ENCODE peak calls at places on chromosomes 3 and 15, in five cellular contexts. N is neuronal stem cell, O is left ventricle myocardium inferior, Q is HL-60, W is dorsolateral prefrontal cortex. G is an unnamed sample. For H3K27me3, the result is how much of the 10 kb centered on the place peaks cover.

GRCh38 chr3:136634821-136635220 is 117.4 kb downstream of the STAG1 start:
- DNase-seq in N (no peak), O (no peak), Q (no peak), W (no peak), G (no peak)

GRCh38 chr3:177681156-177681555 is 483.9 kb upstream of the TBL1XR1 start:
- DNase-seq in N (no peak), O (no peak), Q (no peak), W (no peak), G (no peak)

GRCh38 chr3:174441588-174442316 is 417.4 kb upstream of the NAALADL2 start:
- DNase-seq in N (no peak), O (no peak), Q (no peak), W (no peak), G (peak)

GRCh38 chr15:83565553-83566159 is 88.3 kb upstream of the ADAMTSL3 start:
- DNase-seq in N (peak), O (no peak), Q (no peak), W (no peak), G (no peak)

GRCh38 chr3:58562498-58562897 is 14.7 kb downstream of the FAM107A start:
- DNase-seq in N (no peak), O (no peak), Q (no peak), W (no peak), G (no peak)

GRCh38 chr15:88918738-88919137 is 5.6 kb upstream of the MFGE8 start:
- DNase-seq in N (no peak), O (peak), Q (peak), W (no peak), G (peak)

GRCh38 chr3:146160964-146161724 is at the start of gene PLOD2:
- DNase-seq in N (peak), O (peak), Q (no peak), W (peak), G (peak)

GRCh38 chr3:153848701-153849100 is 272.5 kb upstream of the ARHGEF26 start:
- DNase-seq in N (peak), O (no peak), Q (no peak), W (no peak), G (no peak)

GRCh38 chr3:158522737-158523136 is 48.3 kb upstream of the MLF1 start:
- DNase-seq in N (no peak), O (no peak), Q (no peak), W (no peak), G (no peak)

GRCh38 chr3:124504332-124505059 is 225.8 kb upstream of the UMPS start:
- DNase-seq in N (no peak), O (no peak), Q (no peak), W (no peak), G (peak)

GRCh38 chr3:134327594-134327975 is 46.7 kb downstream of the AMOTL2 start:
- DNase-seq in N (no peak), O (no peak), Q (no peak), W (no peak), G (peak)

GRCh38 chr15:40847225-40847961 is 3.5 kb downstream of the SPINT1 start:
- DNase-seq in N (no peak), O (peak), Q (peak), W (no peak), G (peak)

GRCh38 chr15:98729446-98730042 is 81.2 kb downstream of the IGF1R start:
- DNase-seq in N (no peak), O (peak), Q (no peak), W (no peak), G (no peak)

GRCh38 chr3:197516517-197516889 is 39.3 kb downstream of the BDH1 start:
- DNase-seq in N (no peak), O (no peak), Q (no peak), W (no peak), G (peak)

GRCh38 chr3:72990701-72991395 is 5.8 kb upstream of the PPP4R2 start:
- DNase-seq in N (no peak), O (no peak), Q (peak), W (no peak), G (no peak)

GRCh38 chr15:83871808-83872559 is 218.1 kb downstream of the ADAMTSL3 start:
- DNase-seq in N (no peak), O (no peak), Q (no peak), W (no peak), G (peak)

GRCh38 chr3:172033392-172033791 is 6.0 kb upstream of the FNDC3B start:
- DNase-seq in N (no peak), O (no peak), Q (no peak), W (no peak), G (no peak)

GRCh38 chr3:136720091-136720490 is 32.1 kb downstream of the STAG1 start:
- DNase-seq in N (no peak), O (no peak), Q (no peak), W (no peak), G (no peak)

GRCh38 chr15:72770673-72771328 is 12.8 kb downstream of the ADPGK start:
- DNase-seq in N (no peak), O (no peak), Q (no peak), W (no peak), G (no peak)

GRCh38 chr15:26970712-26971210 is at the start of gene GABRG3:
- DNase-seq in N (peak), O (no peak), Q (no peak), W (peak), G (peak)

GRCh38 chr15:31082771-31083393 is 18.6 kb downstream of the TRPM1 start:
- DNase-seq in N (no peak), O (no peak), Q (no peak), W (no peak), G (no peak)

GRCh38 chr3:73536336-73536895 is 88.3 kb downstream of the PDZRN3 start:
- DNase-seq in N (no peak), O (no peak), Q (no peak), W (no peak), G (no peak)

GRCh38 chr3:141052570-141053069 is 1.5 kb downstream of the SPSB4 start:
- DNase-seq in N (no peak), O (peak), Q (no peak), W (no peak), G (no peak)

GRCh38 chr3:120244834-120245225 is 40.2 kb downstream of the GPR156 start:
- DNase-seq in N (peak), O (no peak), Q (no peak), W (no peak), G (no peak)

GRCh38 chr15:59993041-59993750 is 10.9 kb upstream of the FOXB1 start:
- DNase-seq in N (no peak), O (no peak), Q (no peak), W (no peak), G (no peak)

GRCh38 chr3:115148142-115148790 is 1.2 kb upstream of the ZBTB20 start:
- DNase-seq in N (no peak), O (no peak), Q (no peak), W (no peak), G (no peak)

GRCh38 chr3:64445318-64446300 is 220.3 kb upstream of the PRICKLE2 start:
- DNase-seq in N (peak), O (no peak), Q (no peak), W (no peak), G (peak)
- H3K4me3 ChIP-seq in N (peak), O (peak), Q (no peak), W (peak), G (no peak)

GRCh38 chr3:84960581-84960980 is 1.8 kb downstream of the CADM2 start:
- DNase-seq in N (no peak), O (no peak), Q (no peak), W (no peak), G (no peak)
- H3K27me3 ChIP-seq in N (under half), O (half or more), Q (under half), W (under half), G (under half)

DNA sequence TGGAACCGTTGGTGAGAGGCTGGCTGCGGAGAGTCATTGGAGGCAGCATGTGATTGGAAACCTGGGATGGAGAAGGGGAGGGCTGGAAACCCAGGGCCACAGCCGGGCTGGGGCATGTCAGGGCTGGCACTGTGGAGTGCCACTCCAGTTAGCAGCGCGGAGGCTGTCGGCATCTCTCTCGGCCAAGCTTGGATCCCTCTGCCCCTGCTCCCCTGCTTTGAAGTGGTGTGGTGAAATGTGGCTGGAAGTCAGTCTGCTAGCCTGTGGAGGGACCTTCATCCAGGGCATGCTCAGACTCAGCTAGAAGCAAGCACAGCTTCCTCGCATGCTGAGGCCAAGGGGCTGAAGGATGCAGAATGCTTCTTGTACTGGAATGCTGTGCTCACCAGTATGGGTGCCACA is 13.5 kb downstream of the SLCO3A1 start:
- DNase-seq in N (no peak), O (peak), Q (no peak), W (peak), G (peak)
- H3K4me3 ChIP-seq in N (no peak), O (peak), Q (no peak), W (no peak), G (no peak)

GRCh38 chr3:56469141-56469540 is 874 bp upstream of the ERC2 start:
- DNase-seq in N (no peak), O (no peak), Q (no peak), W (no peak), G (no peak)
- H3K27me3 ChIP-seq in N (under half), O (half or more), Q (under half), W (under half), G (under half)

GRCh38 chr3:30895329-30895728 is 868 bp upstream of the GADL1 start:
- DNase-seq in N (no peak), O (no peak), Q (no peak), W (no peak), G (no peak)
- H3K4me3 ChIP-seq in N (no peak), O (no peak), Q (no peak), W (no peak), G (no peak)

GRCh38 chr3:186671051-186671450 is 5.2 kb downstream of the HRG start:
- DNase-seq in N (no peak), O (no peak), Q (no peak), W (no peak), G (no peak)
- H3K27me3 ChIP-seq in N (under half), O (half or more), Q (under half), W (under half), G (half or more)

DNA sequence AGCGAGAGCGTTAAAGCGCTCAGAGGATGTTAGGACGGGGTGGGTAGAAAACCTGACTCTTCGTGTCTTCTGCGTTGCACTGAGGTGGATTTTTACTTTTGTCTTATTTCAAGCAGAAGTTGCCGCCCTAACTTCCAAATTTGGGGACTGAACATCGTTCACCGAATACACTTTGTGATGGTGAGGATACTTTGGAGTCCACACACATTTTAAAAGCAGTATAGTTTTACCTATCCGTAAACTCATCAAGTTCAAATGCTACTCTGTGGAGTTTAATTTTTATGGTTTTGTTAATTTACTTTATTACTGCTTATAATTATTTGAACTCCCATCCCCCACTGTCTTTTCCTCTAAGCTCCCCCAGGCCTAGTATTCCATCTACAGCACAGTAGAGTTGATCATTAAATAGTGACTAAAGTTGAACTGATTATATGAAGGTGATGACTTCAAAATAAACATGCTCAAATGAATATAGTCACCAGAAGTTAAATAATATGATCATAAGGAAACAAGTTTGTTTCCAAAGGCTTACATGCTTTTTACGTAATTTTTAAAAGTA is 617 bp upstream of the EOGT start:
- DNase-seq in N (no peak), O (no peak), Q (no peak), W (no peak), G (no peak)
- H3K4me3 ChIP-seq in N (peak), O (peak), Q (peak), W (peak), G (peak)

GRCh38 chr15:68485721-68486360 is 53.9 kb upstream of the ITGA11 start:
- DNase-seq in N (no peak), O (no peak), Q (no peak), W (no peak), G (peak)

GRCh38 chr15:68488290-68488689 is 56.3 kb upstream of the ITGA11 start:
- DNase-seq in N (no peak), O (no peak), Q (no peak), W (no peak), G (no peak)

GRCh38 chr15:68488966-68489365 is 57.0 kb upstream of the ITGA11 start:
- DNase-seq in N (no peak), O (no peak), Q (no peak), W (no peak), G (no peak)

GRCh38 chr15:68489426-68489825 is 57.5 kb upstream of the ITGA11 start:
- DNase-seq in N (no peak), O (no peak), Q (no peak), W (no peak), G (no peak)

GRCh38 chr15:68487087-68487843 is 55.3 kb upstream of the ITGA11 start:
- DNase-seq in N (no peak), O (no peak), Q (no peak), W (no peak), G (peak)
- H3K27me3 ChIP-seq in N (under half), O (under half), Q (under half), W (under half), G (under half)

DNA sequence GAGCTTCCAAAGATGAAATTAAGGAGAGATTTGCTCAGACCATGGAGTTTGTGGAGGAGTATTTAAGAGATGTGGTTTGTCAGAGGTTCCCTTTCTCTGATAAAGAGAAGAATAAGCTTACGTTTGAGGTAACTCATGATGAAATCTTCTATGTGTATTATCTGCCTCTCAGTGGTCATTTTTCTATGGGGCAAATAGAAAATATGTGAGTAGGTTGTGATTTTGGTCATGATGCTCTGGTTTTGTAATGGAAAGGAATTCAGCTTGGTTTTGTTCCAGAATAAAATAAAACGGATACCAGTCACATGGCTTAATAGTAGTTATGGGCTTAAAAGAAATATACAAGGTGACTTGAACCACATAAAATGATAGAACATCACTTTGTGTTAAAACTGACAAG is 181.1 kb downstream of the ITPR1 start:
- DNase-seq in N (no peak), O (no peak), Q (no peak), W (no peak), G (no peak)
- H3K4me3 ChIP-seq in N (no peak), O (no peak), Q (no peak), W (no peak), G (no peak)

G was measured in MG63.